ENCODE peak calls at places on chromosomes 7 and 10, in four cellular contexts. S is Calu3, W is WTC11, T is stomach. X is an unnamed sample.

GRCh38 chr7:14766747-14767146 is 135.8 kb downstream of the DGKB start:
- DNase-seq in W (no peak), T (no peak), S (no peak), X (peak)

GRCh38 chr7:4144801-4145470 is 537.2 kb upstream of the FOXK1 start:
- DNase-seq in W (peak), T (no peak), S (no peak), X (no peak)

GRCh38 chr10:98267894-98268693 is at the start of gene LOXL4:
- DNase-seq in S (peak), W (peak), T (no peak), X (peak)

GRCh38 chr10:662686-663465 is 26.6 kb downstream of the DIP2C start:
- DNase-seq in S (no peak), W (no peak), T (no peak), X (no peak)

GRCh38 chr10:28679941-28680752 is 2.8 kb downstream of the BAMBI start:
- DNase-seq in S (peak), T (no peak), W (no peak), X (no peak)

GRCh38 chr10:132714096-132714721 is 71.7 kb downstream of the NKX6-2 start:
- DNase-seq in S (no peak), W (peak), T (peak), X (no peak)

GRCh38 chr7:2068693-2069471 is 163.9 kb downstream of the MAD1L1 start:
- DNase-seq in T (no peak), S (no peak), W (no peak), X (no peak)

GRCh38 chr7:115635367-115635766 is 395.2 kb downstream of the TFEC start:
- DNase-seq in T (no peak), W (no peak), S (no peak), X (peak)

GRCh38 chr10:79413196-79413595 is 32.2 kb downstream of the ZCCHC24 start:
- DNase-seq in T (no peak), S (no peak), W (no peak), X (no peak)

GRCh38 chr7:26183545-26184282 is 16.8 kb downstream of the HNRNPA2B1 start:
- DNase-seq in W (no peak), S (no peak), T (no peak), X (no peak)

GRCh38 chr10:6918305-6918704 is 338.2 kb upstream of the PRKCQ start:
- DNase-seq in W (peak), S (peak), T (peak), X (no peak)

GRCh38 chr7:44057849-44058758 is 7.3 kb downstream of the PGAM2 start:
- DNase-seq in T (no peak), S (no peak), W (no peak), X (no peak)

DNA sequence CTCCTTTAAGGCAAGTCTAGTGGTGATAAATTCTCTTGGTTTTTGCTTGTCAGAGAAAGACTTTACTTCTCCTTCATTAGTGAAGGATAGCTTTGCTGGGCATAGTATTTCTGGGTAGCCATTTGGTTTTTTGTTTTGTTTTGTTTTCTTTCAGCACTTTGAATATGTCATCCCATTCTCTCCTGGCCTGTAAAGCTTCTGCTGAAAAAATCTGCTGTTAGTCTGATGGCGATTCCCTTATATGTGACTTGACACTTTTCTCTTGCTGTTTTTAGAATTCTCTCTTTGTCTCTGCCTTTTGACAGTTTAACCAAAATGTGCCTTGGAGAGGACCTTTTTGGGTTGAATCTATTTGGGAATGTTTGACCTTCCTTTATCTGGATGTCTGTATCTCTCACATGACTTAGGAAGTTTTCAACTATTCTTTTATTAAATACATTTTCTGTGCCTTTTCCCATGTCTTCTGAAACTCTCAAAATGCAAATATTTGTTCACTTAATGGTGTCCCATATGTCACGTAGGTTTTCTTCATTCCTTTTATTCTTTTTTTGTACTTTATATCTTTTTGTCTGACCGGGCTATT is 14.7 kb downstream of the TAS2R40 start:
- DNase-seq in W (no peak), S (no peak), T (no peak), X (no peak)
- TF ChIP-seq CTCF in W (no peak), S (no peak), T (no peak), X (no peak)

GRCh38 chr7:38181111-38181510 is 3.1 kb downstream of the STARD3NL start:
- DNase-seq in S (no peak), W (no peak), T (no peak), X (no peak)

GRCh38 chr7:38178695-38179344 is 775 bp downstream of the STARD3NL start:
- DNase-seq in S (no peak), T (no peak), W (no peak), X (peak)

GRCh38 chr7:38177621-38178003 is 433 bp upstream of the STARD3NL start:
- DNase-seq in S (no peak), T (no peak), W (no peak), X (no peak)

GRCh38 chr7:38179719-38180333 is 1.8 kb downstream of the STARD3NL start:
- DNase-seq in S (no peak), T (no peak), W (no peak), X (peak)

GRCh38 chr7:38178004-38178694 is at the start of gene STARD3NL:
- DNase-seq in S (peak), T (peak), W (peak), X (peak)
- TF ChIP-seq CTCF in S (no peak), T (no peak), W (no peak), X (no peak)

GRCh38 chr7:134480730-134481129 is 21.8 kb upstream of the AKR1B1 start:
- DNase-seq in W (no peak), S (peak), T (no peak), X (peak)

GRCh38 chr7:134481167-134481566 is 22.3 kb upstream of the AKR1B1 start:
- DNase-seq in W (no peak), S (no peak), T (no peak), X (no peak)

GRCh38 chr7:134477954-134478353 is 19.1 kb upstream of the AKR1B1 start:
- DNase-seq in T (no peak), S (no peak), W (no peak), X (no peak)

GRCh38 chr7:134480202-134480601 is 21.3 kb upstream of the AKR1B1 start:
- DNase-seq in T (no peak), S (no peak), W (no peak), X (no peak)

GRCh38 chr7:134478707-134479106 is 19.8 kb upstream of the AKR1B1 start:
- DNase-seq in W (no peak), S (no peak), T (no peak), X (no peak)
- TF ChIP-seq CTCF in W (no peak), S (no peak), T (no peak), X (peak)

GRCh38 chr10:124671486-124672075 is 72.6 kb downstream of the FAM53B start:
- DNase-seq in T (no peak), W (no peak), S (no peak), X (peak)
- TF ChIP-seq CTCF in T (no peak), W (no peak), S (no peak), X (peak)

GRCh38 chr7:143002856-143003255 is 24.1 kb downstream of the OR9A2 start:
- DNase-seq in W (no peak), S (no peak), T (peak), X (no peak)

GRCh38 chr7:143000648-143001047 is 26.3 kb downstream of the OR9A2 start:
- DNase-seq in S (no peak), T (no peak), W (no peak), X (no peak)

GRCh38 chr7:143003393-143004051 is 23.4 kb downstream of the OR9A2 start:
- DNase-seq in S (peak), T (no peak), W (no peak), X (peak)

GRCh38 chr7:142999793-143000192 is 27.1 kb downstream of the OR9A2 start:
- DNase-seq in T (no peak), W (no peak), S (no peak), X (no peak)

DNA sequence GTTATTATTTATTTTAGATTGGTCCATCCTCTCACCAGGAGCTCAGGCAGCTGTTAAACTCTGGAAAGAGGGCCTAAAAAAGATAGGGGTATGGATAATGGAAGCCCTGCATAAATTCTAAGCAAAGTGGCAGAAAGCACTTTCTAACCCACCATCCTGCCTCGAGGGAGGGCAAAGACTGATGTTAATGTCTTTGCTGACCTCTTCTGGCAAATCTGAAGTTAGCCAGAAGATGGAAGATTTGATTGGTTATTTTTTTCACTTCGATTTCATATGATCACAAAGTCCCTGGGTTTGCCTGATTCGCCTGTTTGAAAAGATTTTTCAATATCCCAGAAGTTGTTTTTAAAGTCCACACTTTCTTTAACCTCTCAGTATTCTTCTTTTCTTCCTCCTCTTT is 24.8 kb downstream of the OR9A2 start:
- DNase-seq in S (peak), T (no peak), W (no peak), X (no peak)
- TF ChIP-seq CTCF in S (no peak), T (no peak), W (no peak), X (peak)

DNA sequence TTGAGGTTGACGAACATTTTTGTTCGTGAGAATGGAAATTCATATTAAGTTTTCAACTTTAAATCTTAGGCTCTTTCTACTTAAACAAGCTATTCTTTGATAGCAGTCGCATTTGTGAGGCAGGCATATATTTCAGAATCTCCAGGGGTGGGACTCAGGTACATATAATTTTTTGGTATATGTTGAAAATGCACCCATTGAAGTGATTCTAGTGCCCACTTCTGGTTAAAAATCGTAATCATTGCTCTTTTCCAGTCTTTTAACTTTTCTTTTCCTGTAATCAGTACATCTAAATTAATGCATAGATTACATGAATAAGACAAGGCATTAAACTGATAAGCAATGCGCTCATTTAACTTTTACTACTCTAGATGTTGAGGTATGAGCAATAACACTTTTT is 67.8 kb downstream of the ZNRF2 start:
- DNase-seq in W (no peak), T (no peak), S (no peak), X (no peak)
- TF ChIP-seq CTCF in W (no peak), T (no peak), S (peak), X (no peak)

DNA sequence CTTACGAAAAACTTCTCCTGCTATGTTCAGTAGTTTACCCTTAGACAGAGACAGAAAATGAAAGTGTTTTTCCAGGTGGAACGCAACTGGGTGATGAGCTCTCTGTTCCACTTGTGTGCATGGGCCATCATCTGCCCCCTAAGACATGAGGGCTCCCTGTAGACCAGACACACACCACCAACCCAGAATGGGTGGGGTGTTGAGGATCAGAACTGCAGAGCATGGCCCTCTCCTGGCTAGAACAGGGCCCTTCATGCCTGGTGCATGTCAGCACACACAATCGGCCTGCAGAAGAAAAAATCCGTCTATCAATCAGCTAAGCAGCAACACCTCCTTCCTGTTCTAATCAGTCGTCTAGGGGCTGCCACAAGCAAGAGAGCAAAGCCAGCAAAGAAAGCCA is 186.2 kb upstream of the INHBA start:
- DNase-seq in T (no peak), W (no peak), S (no peak), X (no peak)
- TF ChIP-seq CTCF in T (no peak), W (no peak), S (no peak), X (no peak)

DNA sequence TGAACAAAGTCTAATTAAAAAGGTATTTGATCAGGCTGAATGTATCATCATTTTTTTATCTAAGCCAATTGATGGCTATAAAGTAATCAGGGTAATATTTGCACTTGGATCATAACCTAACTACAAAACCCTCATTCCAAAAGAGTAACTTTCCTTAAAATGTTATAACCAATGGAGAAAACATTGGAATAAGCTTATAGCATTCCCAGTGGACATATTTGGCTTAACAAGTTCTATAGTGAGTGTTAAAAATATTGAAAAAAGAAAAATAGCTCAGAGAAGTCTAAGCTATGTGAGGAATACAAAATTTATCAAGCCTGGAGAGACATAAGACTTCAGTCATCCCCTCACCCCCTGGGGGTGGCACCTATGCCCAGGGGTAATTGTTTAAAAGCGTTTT is 358.8 kb downstream of the LRRTM3 start:
- DNase-seq in T (no peak), W (no peak), S (no peak), X (no peak)
- TF ChIP-seq CTCF in T (no peak), W (no peak), S (no peak), X (no peak)

GRCh38 chr10:34303022-34303421 is 512.1 kb downstream of the PARD3 start:
- DNase-seq in W (no peak), T (no peak), S (no peak), X (no peak)

GRCh38 chr10:34310234-34310633 is 504.9 kb downstream of the PARD3 start:
- DNase-seq in W (no peak), T (no peak), S (no peak), X (no peak)

DNA sequence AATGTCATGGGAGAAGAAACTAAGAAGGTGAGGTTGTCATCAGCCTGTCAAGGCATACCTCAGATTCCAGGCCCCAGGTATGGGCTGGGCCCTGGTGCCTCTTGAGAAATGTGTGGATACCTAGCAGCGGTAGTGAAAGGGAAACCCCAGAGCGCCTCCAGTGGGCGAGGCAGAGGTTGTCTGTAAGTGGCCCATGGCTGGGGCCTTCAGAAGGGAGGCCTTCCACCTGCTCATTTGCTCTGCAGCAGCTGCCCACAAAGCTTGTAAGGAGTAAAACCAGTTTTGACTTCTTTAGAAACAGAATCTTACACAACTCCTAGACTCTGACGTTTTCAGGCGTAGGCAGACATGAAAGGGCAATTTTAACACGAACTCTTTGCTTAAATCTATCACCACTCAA is 509.9 kb downstream of the PARD3 start:
- DNase-seq in S (peak), T (no peak), W (peak), X (no peak)
- TF ChIP-seq CTCF in S (no peak), T (no peak), W (peak), X (no peak)